ENCODE peak calls at places on chromosome 9, in eight cellular contexts. N is dorsolateral prefrontal cortex, O is adrenal gland, P is GM06990, G is PC-3, B is chondrocyte, V is kidney, K is body of pancreas. W is an unnamed sample.

GRCh38 chr9:109264865-109265532 is 55.9 kb downstream of the EPB41L4B start:
- DNase-seq in N (no peak), O (no peak), P (no peak), G (peak; percentile 47), B (no peak), V (peak; percentile 88), K (peak; percentile 87), W (no peak)

GRCh38 chr9:105679406-105680022 is 14.8 kb upstream of the TMEM38B start:
- DNase-seq in N (no peak), O (no peak), P (no peak), G (no peak), B (no peak), V (no peak), K (peak; percentile 11), W (no peak)

GRCh38 chr9:129718647-129719046 is 34.2 kb downstream of the PTGES start:
- DNase-seq in N (no peak), O (no peak), P (no peak), G (no peak), B (no peak), V (no peak), K (no peak), W (no peak)

GRCh38 chr9:87872079-87872624 is 10.5 kb upstream of the SPATA31E1 start:
- DNase-seq in N (peak; percentile 59), O (no peak), P (no peak), G (no peak), B (no peak), V (no peak), K (peak; percentile 38), W (no peak)

GRCh38 chr9:118606669-118607068 is 762.6 kb downstream of the BRINP1 start:
- DNase-seq in N (no peak), O (no peak), P (no peak), G (no peak), B (no peak), V (no peak), K (no peak), W (no peak)

GRCh38 chr9:124939944-124940343 is 939 bp downstream of the GOLGA1 start:
- DNase-seq in N (no peak), O (no peak), P (no peak), G (no peak), B (no peak), V (no peak), K (no peak), W (no peak)

GRCh38 chr9:110050925-110051355 is 157.0 kb downstream of the C9orf152 start:
- DNase-seq in N (no peak), O (peak; percentile 37), P (peak; percentile 62), G (peak; percentile 90), B (no peak), V (no peak), K (peak; percentile 32), W (peak; percentile 56)

GRCh38 chr9:26755476-26755875 is 137.1 kb downstream of the CAAP1 start:
- DNase-seq in N (no peak), O (no peak), P (no peak), G (no peak), B (no peak), V (no peak), K (no peak), W (no peak)

GRCh38 chr9:128704356-128704670 is 2.0 kb downstream of the PKN3 start:
- DNase-seq in N (no peak), O (no peak), P (no peak), G (no peak), B (no peak), V (no peak), K (no peak), W (no peak)

GRCh38 chr9:14910178-14910805 is at the start of gene FREM1:
- DNase-seq in N (no peak), O (peak; percentile 43), P (no peak), G (no peak), B (no peak), V (peak; percentile 82), K (peak; percentile 22), W (no peak)

GRCh38 chr9:103397868-103398600 is 402.9 kb downstream of the CYLC2 start:
- DNase-seq in N (no peak), O (peak; percentile 49), P (no peak), G (peak; percentile 45), B (peak; percentile 46), V (no peak), K (peak; percentile 67), W (peak; percentile 43)

GRCh38 chr9:14653511-14653910 is 39.7 kb downstream of the ZDHHC21 start:
- DNase-seq in N (no peak), O (no peak), P (no peak), G (no peak), B (no peak), V (no peak), K (no peak), W (no peak)

GRCh38 chr9:105067895-105068580 is 140.1 kb upstream of the ABCA1 start:
- DNase-seq in N (no peak), O (no peak), P (no peak), G (peak; percentile 39), B (no peak), V (no peak), K (no peak), W (no peak)

GRCh38 chr9:128208943-128209695 is 5.9 kb downstream of the DNM1 start:
- DNase-seq in N (no peak), O (no peak), P (no peak), G (no peak), B (no peak), V (no peak), K (no peak), W (no peak)

GRCh38 chr9:92617951-92618510 is 51.9 kb downstream of the IPPK start:
- DNase-seq in N (no peak), O (no peak), P (no peak), G (no peak), B (no peak), V (no peak), K (no peak), W (no peak)

GRCh38 chr9:106799146-106799545 is 63.8 kb upstream of the ZNF462 start:
- DNase-seq in N (no peak), O (no peak), P (no peak), G (peak; percentile 71), B (no peak), V (no peak), K (no peak), W (no peak)

GRCh38 chr9:12698986-12699385 is 5.8 kb downstream of the TYRP1 start:
- DNase-seq in N (no peak), O (no peak), P (no peak), G (no peak), B (no peak), V (no peak), K (no peak), W (no peak)

GRCh38 chr9:12697719-12698118 is 4.5 kb downstream of the TYRP1 start:
- DNase-seq in N (no peak), O (no peak), P (no peak), G (no peak), B (no peak), V (no peak), K (no peak), W (no peak)

GRCh38 chr9:12698293-12698692 is 5.1 kb downstream of the TYRP1 start:
- DNase-seq in N (no peak), O (no peak), P (no peak), G (no peak), B (no peak), V (no peak), K (no peak), W (no peak)

GRCh38 chr9:12696931-12697622 is 3.9 kb downstream of the TYRP1 start:
- DNase-seq in N (no peak), O (no peak), P (no peak), G (no peak), B (no peak), V (no peak), K (no peak), W (no peak)

GRCh38 chr9:12699529-12699928 is 6.3 kb downstream of the TYRP1 start:
- DNase-seq in N (no peak), O (no peak), P (no peak), G (peak; percentile 25), B (no peak), V (no peak), K (no peak), W (no peak)
- TF ChIP-seq CTCF in N (no peak), O (no peak), P (no peak), G (no peak), B (peak; percentile 70), V (peak; percentile 13), K (no peak), W (no peak)

DNA sequence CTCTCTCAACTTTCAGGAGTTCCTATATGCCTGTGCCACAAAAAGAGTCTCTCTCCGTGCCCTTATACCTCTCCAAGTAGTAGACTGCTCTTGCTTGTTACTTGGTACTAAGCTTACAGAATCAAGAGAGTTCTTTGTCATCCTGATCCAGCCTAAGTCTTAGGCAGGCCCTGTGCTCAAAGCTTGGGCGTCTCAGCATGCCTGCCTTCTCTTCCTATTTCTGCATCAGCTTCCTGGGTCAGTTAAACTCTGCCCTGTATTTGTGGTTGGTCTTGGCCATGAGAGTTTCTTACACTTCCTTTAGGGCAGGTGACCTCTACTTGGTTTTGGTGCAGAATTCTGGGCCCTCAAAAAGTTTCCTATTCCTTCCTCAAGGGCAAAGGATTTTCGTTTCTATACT is 33.0 kb upstream of the UGCG start:
- DNase-seq in N (no peak), O (no peak), P (no peak), G (no peak), B (no peak), V (no peak), K (no peak), W (no peak)
- TF ChIP-seq CTCF in N (no peak), O (no peak), P (no peak), G (no peak), B (no peak), V (no peak), K (no peak), W (no peak)

DNA sequence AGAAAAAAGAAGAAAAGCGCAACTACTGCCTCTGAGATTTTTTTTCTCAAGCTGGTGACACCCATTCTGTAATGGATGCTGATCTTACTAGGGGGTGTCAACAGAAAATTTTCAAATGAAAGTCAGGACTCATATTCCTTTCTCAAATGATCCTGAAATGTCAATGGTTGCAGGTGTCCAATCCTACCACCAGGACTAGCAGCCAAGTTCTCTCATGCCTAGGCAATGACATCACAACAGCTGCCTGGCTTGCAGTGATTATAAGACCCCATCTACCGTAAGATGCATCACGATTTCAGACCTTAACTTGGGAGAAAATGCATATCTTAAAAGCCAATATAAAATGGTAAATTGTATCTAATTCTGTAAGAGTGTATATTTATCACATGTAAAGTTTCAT is 104.6 kb downstream of the DENND1A start:
- DNase-seq in N (no peak), O (no peak), P (no peak), G (no peak), B (no peak), V (no peak), K (no peak), W (no peak)
- TF ChIP-seq CTCF in N (no peak), O (no peak), P (no peak), G (peak; percentile 9), B (peak; percentile 42), V (no peak), K (no peak), W (no peak)

DNA sequence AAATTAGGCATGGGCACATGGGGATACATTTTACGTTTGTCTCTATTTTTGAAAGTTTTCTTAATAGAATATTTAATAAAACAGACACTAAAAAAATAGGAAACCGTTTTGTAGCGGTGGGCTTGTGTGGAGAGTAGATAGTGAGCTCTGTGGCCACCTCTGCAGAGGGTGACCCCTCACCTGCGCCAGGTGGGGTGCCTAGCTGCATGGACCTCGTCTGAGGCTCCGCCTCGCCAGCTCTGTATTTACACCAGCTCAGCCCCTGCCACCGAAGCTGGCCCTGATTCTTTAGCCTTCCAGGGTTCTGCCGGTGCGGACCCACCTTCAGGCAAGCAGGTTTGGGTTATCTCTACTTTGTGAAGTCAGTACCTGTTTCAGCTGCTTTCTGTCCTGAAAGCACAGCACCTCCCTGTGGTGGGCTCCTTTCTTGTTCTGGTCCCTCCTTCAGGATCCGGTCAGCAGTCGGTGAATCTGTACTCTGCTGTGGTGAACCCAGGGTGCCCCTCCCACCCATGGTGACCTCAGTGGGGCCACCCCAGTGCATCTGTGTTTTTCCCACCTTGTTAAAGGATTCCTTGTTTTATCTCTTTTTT is 105.2 kb upstream of the CACNA1B start:
- DNase-seq in N (no peak), O (no peak), P (no peak), G (no peak), B (no peak), V (no peak), K (no peak), W (no peak)
- TF ChIP-seq CTCF in N (no peak), O (no peak), P (peak; percentile 38), G (peak; percentile 25), B (peak; percentile 26), V (no peak), K (no peak), W (peak; percentile 39)